ENCODE peak calls at places on chromosomes 1 and 21, in five cellular contexts. M, T, N, L and U are unnamed samples.

GRCh38 chr1:76901158-76901767 is 34.0 kb downstream of the ST6GALNAC5 start:
- DNase-seq in M (peak), T (peak), N (peak), L (peak), U (peak)

GRCh38 chr1:50023292-50024159 is at the start of gene AGBL4:
- DNase-seq in M (peak), T (peak), N (no peak), L (no peak), U (peak)

GRCh38 chr1:117201808-117202207 is 8.9 kb downstream of the VTCN1 start:
- DNase-seq in M (no peak), T (no peak), N (no peak), L (no peak), U (peak)

GRCh38 chr1:204128964-204129896 is 22.6 kb downstream of the ETNK2 start:
- DNase-seq in M (peak), T (peak), N (peak), L (peak), U (peak)

GRCh38 chr1:92690212-92690906 is 94.5 kb downstream of the EVI5 start:
- DNase-seq in M (no peak), T (no peak), N (no peak), L (no peak), U (no peak)

GRCh38 chr1:237817277-237817676 is 73.4 kb downstream of the ZP4 start:
- DNase-seq in M (no peak), T (no peak), N (no peak), L (no peak), U (no peak)

GRCh38 chr21:39385299-39386145 is 36.6 kb upstream of the HMGN1 start:
- DNase-seq in M (no peak), T (no peak), N (peak), L (no peak), U (no peak)

GRCh38 chr1:172449012-172449584 is 5.2 kb upstream of the PIGC start:
- DNase-seq in M (no peak), T (no peak), N (no peak), L (no peak), U (no peak)

GRCh38 chr1:84407524-84408318 is 9.4 kb downstream of the DNASE2B start:
- DNase-seq in M (no peak), T (no peak), N (no peak), L (no peak), U (no peak)

GRCh38 chr1:106814418-106814817 is 242.1 kb upstream of the PRMT6 start:
- DNase-seq in M (no peak), T (no peak), N (no peak), L (no peak), U (no peak)

GRCh38 chr1:245702346-245702745 is 547.6 kb downstream of the KIF26B start:
- DNase-seq in M (no peak), T (no peak), N (no peak), L (no peak), U (no peak)

GRCh38 chr1:69513621-69514020 is 54.1 kb upstream of the LRRC7 start:
- DNase-seq in M (no peak), T (no peak), N (peak), L (peak), U (no peak)

GRCh38 chr1:42756956-42757891 is 9.6 kb downstream of the P3H1 start:
- DNase-seq in M (peak), T (peak), N (peak), L (peak), U (peak)

GRCh38 chr1:205321959-205322283 is 376 bp upstream of the NUAK2 start:
- DNase-seq in M (no peak), T (no peak), N (no peak), L (no peak), U (no peak)

GRCh38 chr1:205318231-205318991 is 3.1 kb downstream of the NUAK2 start:
- DNase-seq in M (no peak), T (no peak), N (no peak), L (no peak), U (peak)

GRCh38 chr1:205319081-205320018 is 2.2 kb downstream of the NUAK2 start:
- DNase-seq in M (no peak), T (no peak), N (peak), L (peak), U (no peak)

GRCh38 chr1:205323794-205324193 is 2.2 kb upstream of the NUAK2 start:
- DNase-seq in M (no peak), T (no peak), N (no peak), L (no peak), U (no peak)

DNA sequence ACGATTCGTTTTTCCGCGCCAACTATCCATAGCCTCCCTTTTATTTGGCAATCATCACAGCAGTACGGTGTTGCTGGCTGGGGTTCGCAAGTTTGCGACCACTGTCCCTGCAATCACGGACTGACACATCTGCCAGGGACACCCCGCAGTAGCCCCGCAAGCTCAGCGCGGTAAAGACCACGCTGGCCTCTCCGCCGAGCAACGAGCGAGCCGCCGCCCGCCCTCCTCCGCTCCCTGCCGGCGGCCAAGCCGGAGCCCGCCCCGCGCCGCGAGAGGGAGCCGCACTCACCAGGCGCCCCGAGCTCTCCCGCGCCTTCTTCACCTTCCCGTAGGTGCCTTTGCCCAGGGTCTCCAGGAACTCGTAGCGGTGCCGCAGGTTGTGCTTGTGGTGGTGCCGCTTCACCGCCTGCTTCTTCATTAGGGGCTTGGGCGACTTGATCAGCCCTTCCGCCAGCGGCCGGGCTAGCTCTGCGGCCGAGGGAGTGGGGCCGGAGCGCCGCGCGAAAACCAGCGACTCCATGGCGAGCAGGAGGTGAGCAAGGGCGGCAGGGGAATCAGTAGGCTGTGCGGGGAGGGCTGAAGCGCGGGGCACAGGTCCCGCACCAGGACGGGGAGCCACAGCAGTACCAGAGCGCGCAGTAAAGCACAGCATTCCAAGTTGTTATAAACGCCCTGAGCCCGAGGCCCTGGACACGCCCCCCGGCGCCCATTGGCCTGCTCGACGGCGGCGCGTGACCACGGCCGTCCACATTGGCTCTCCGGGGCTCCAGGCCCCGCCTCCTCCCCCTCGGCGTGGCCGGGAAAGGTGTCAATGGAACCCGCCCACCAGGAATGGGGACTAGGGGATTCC is at the start of gene NUAK2:
- DNase-seq in M (peak), T (peak), N (peak), L (peak), U (peak)
- H3K23ac ChIP-seq in M (no peak), T (peak), N (peak), L (no peak), U (peak)

DNA sequence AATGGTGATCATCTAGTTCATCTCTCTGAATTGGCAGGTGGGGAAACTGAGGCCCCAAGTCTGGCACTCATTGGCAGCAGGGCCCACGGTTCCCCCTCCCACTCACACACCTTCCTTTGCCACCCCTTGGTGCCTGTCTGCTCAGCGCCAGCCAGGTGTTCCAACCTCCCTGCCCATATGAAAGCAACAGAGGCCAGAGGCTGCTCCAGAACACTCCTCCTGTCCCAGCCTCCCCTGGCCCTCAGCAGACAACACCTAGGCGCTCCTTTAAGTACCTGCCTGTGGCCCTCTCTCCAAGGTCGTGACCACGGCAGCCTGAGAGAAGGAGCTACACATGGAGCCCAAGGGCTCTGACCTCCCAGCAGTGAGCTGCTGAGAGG is 362.3 kb upstream of the VAMP3 start:
- DNase-seq in M (peak), T (no peak), N (no peak), L (no peak), U (no peak)
- H2BK15ac ChIP-seq in M (no peak), T (no peak), N (no peak), L (no peak), U (no peak)

GRCh38 chr1:78078358-78078757 is 32.6 kb downstream of the GIPC2 start:
- DNase-seq in M (no peak), T (no peak), N (no peak), L (no peak), U (no peak)
- H3K23ac ChIP-seq in M (no peak), T (no peak), N (no peak), L (no peak), U (no peak)

GRCh38 chr1:46133181-46133658 is 791 bp upstream of the PIK3R3 start:
- DNase-seq in M (no peak), T (no peak), N (no peak), L (no peak), U (no peak)
- H2BK15ac ChIP-seq in M (no peak), T (no peak), N (peak), L (peak), U (no peak)